ENCODE peak calls at places on chromosomes 5 and 9, in nine cellular contexts. One of them, this sample, is unnamed.

GRCh38 chr5:6190838-6191237 is 187.5 kb downstream of the MED10 start:
- DNase-seq in activated T-helper 1 cell treated with Interleukin-2 at 50 U/mL for 16 hours: no peak
- DNase-seq in ACHN: no peak
- DNase-seq in stimulated activated CD8-positive, alpha-beta memory T cell treated with anti-CD3 and anti-CD28 coated beads, Interleukin-7, amount 100 ng/mL, for 4 hours: no peak
- DNase-seq in activated CD8-positive, alpha-beta memory T cell treated with anti-CD3 and anti-CD28 coated beads, Interleukin-2, amount 50 U/mL, for 48 hours: no peak
- DNase-seq in left cardiac atrium: no peak
- DNase-seq in frontal cortex: no peak
- DNase-seq in choroid plexus epithelial cell: no peak
- DNase-seq in IMR-90: no peak
- DNase-seq in this sample: no peak

GRCh38 chr9:4303002-4303401 is 3.1 kb upstream of the GLIS3 start:
- DNase-seq in activated T-helper 1 cell treated with Interleukin-2 at 50 U/mL for 16 hours: no peak
- DNase-seq in ACHN: no peak
- DNase-seq in stimulated activated CD8-positive, alpha-beta memory T cell treated with anti-CD3 and anti-CD28 coated beads, Interleukin-7, amount 100 ng/mL, for 4 hours: no peak
- DNase-seq in activated CD8-positive, alpha-beta memory T cell treated with anti-CD3 and anti-CD28 coated beads, Interleukin-2, amount 50 U/mL, for 48 hours: no peak
- DNase-seq in left cardiac atrium: no peak
- DNase-seq in frontal cortex: no peak
- DNase-seq in choroid plexus epithelial cell: peak
- DNase-seq in IMR-90: peak
- DNase-seq in this sample: no peak

GRCh38 chr5:24621809-24622208 is 23.0 kb downstream of the CDH10 start:
- DNase-seq in activated T-helper 1 cell treated with Interleukin-2 at 50 U/mL for 16 hours: no peak
- DNase-seq in ACHN: peak
- DNase-seq in stimulated activated CD8-positive, alpha-beta memory T cell treated with anti-CD3 and anti-CD28 coated beads, Interleukin-7, amount 100 ng/mL, for 4 hours: no peak
- DNase-seq in activated CD8-positive, alpha-beta memory T cell treated with anti-CD3 and anti-CD28 coated beads, Interleukin-2, amount 50 U/mL, for 48 hours: no peak
- DNase-seq in left cardiac atrium: peak
- DNase-seq in frontal cortex: no peak
- DNase-seq in choroid plexus epithelial cell: peak
- DNase-seq in IMR-90: no peak
- DNase-seq in this sample: no peak

GRCh38 chr5:6395102-6395445 is 16.7 kb upstream of the MED10 start:
- DNase-seq in activated T-helper 1 cell treated with Interleukin-2 at 50 U/mL for 16 hours: no peak
- DNase-seq in ACHN: no peak
- DNase-seq in stimulated activated CD8-positive, alpha-beta memory T cell treated with anti-CD3 and anti-CD28 coated beads, Interleukin-7, amount 100 ng/mL, for 4 hours: no peak
- DNase-seq in activated CD8-positive, alpha-beta memory T cell treated with anti-CD3 and anti-CD28 coated beads, Interleukin-2, amount 50 U/mL, for 48 hours: no peak
- DNase-seq in left cardiac atrium: no peak
- DNase-seq in frontal cortex: no peak
- DNase-seq in choroid plexus epithelial cell: no peak
- DNase-seq in IMR-90: no peak
- DNase-seq in this sample: no peak

GRCh38 chr5:15789661-15790060 is 289.7 kb downstream of the FBXL7 start:
- DNase-seq in activated T-helper 1 cell treated with Interleukin-2 at 50 U/mL for 16 hours: no peak
- DNase-seq in ACHN: no peak
- DNase-seq in stimulated activated CD8-positive, alpha-beta memory T cell treated with anti-CD3 and anti-CD28 coated beads, Interleukin-7, amount 100 ng/mL, for 4 hours: no peak
- DNase-seq in activated CD8-positive, alpha-beta memory T cell treated with anti-CD3 and anti-CD28 coated beads, Interleukin-2, amount 50 U/mL, for 48 hours: no peak
- DNase-seq in left cardiac atrium: no peak
- DNase-seq in frontal cortex: no peak
- DNase-seq in choroid plexus epithelial cell: no peak
- DNase-seq in IMR-90: peak
- DNase-seq in this sample: no peak

GRCh38 chr9:69261636-69262035 is 63.4 kb upstream of the ENTREP1 start:
- DNase-seq in activated T-helper 1 cell treated with Interleukin-2 at 50 U/mL for 16 hours: no peak
- DNase-seq in ACHN: no peak
- DNase-seq in stimulated activated CD8-positive, alpha-beta memory T cell treated with anti-CD3 and anti-CD28 coated beads, Interleukin-7, amount 100 ng/mL, for 4 hours: no peak
- DNase-seq in activated CD8-positive, alpha-beta memory T cell treated with anti-CD3 and anti-CD28 coated beads, Interleukin-2, amount 50 U/mL, for 48 hours: no peak
- DNase-seq in left cardiac atrium: no peak
- DNase-seq in frontal cortex: no peak
- DNase-seq in choroid plexus epithelial cell: no peak
- DNase-seq in IMR-90: no peak
- DNase-seq in this sample: no peak

GRCh38 chr5:14153932-14154646 is 10.9 kb downstream of the TRIO start:
- DNase-seq in activated T-helper 1 cell treated with Interleukin-2 at 50 U/mL for 16 hours: no peak
- DNase-seq in ACHN: peak
- DNase-seq in stimulated activated CD8-positive, alpha-beta memory T cell treated with anti-CD3 and anti-CD28 coated beads, Interleukin-7, amount 100 ng/mL, for 4 hours: no peak
- DNase-seq in activated CD8-positive, alpha-beta memory T cell treated with anti-CD3 and anti-CD28 coated beads, Interleukin-2, amount 50 U/mL, for 48 hours: no peak
- DNase-seq in left cardiac atrium: peak
- DNase-seq in frontal cortex: no peak
- DNase-seq in choroid plexus epithelial cell: peak
- DNase-seq in IMR-90: peak
- DNase-seq in this sample: no peak

GRCh38 chr9:33988219-33988890 is 60.3 kb downstream of the UBAP2 start:
- DNase-seq in activated T-helper 1 cell treated with Interleukin-2 at 50 U/mL for 16 hours: no peak
- DNase-seq in ACHN: no peak
- DNase-seq in stimulated activated CD8-positive, alpha-beta memory T cell treated with anti-CD3 and anti-CD28 coated beads, Interleukin-7, amount 100 ng/mL, for 4 hours: no peak
- DNase-seq in activated CD8-positive, alpha-beta memory T cell treated with anti-CD3 and anti-CD28 coated beads, Interleukin-2, amount 50 U/mL, for 48 hours: no peak
- DNase-seq in left cardiac atrium: no peak
- DNase-seq in frontal cortex: no peak
- DNase-seq in choroid plexus epithelial cell: no peak
- DNase-seq in IMR-90: peak
- DNase-seq in this sample: no peak

GRCh38 chr9:70988551-70988950 is 132.9 kb downstream of the TRPM3 start:
- DNase-seq in activated T-helper 1 cell treated with Interleukin-2 at 50 U/mL for 16 hours: no peak
- DNase-seq in ACHN: no peak
- DNase-seq in stimulated activated CD8-positive, alpha-beta memory T cell treated with anti-CD3 and anti-CD28 coated beads, Interleukin-7, amount 100 ng/mL, for 4 hours: no peak
- DNase-seq in activated CD8-positive, alpha-beta memory T cell treated with anti-CD3 and anti-CD28 coated beads, Interleukin-2, amount 50 U/mL, for 48 hours: no peak
- DNase-seq in left cardiac atrium: no peak
- DNase-seq in frontal cortex: no peak
- DNase-seq in choroid plexus epithelial cell: peak
- DNase-seq in IMR-90: no peak
- DNase-seq in this sample: no peak

GRCh38 chr5:95835682-95836405 is 13.3 kb upstream of the GLRX start:
- DNase-seq in activated T-helper 1 cell treated with Interleukin-2 at 50 U/mL for 16 hours: no peak
- DNase-seq in ACHN: no peak
- DNase-seq in stimulated activated CD8-positive, alpha-beta memory T cell treated with anti-CD3 and anti-CD28 coated beads, Interleukin-7, amount 100 ng/mL, for 4 hours: no peak
- DNase-seq in activated CD8-positive, alpha-beta memory T cell treated with anti-CD3 and anti-CD28 coated beads, Interleukin-2, amount 50 U/mL, for 48 hours: peak
- DNase-seq in left cardiac atrium: no peak
- DNase-seq in frontal cortex: no peak
- DNase-seq in choroid plexus epithelial cell: no peak
- DNase-seq in IMR-90: no peak
- DNase-seq in this sample: no peak

This sample was measured in T-helper 17 cell.